ENCODE peak calls at places on chromosomes 2 and 18, in eight cellular contexts. B is fibroblast of lung, T is NB4, A is heart left ventricle, F is cardiac fibroblast, H is upper lobe of right lung, J is fibroblast of pulmonary artery, Z is choroid plexus epithelial cell. I is an unnamed sample.
A peak's percentile ranks its signal among the peaks of the same experiment; 100 is the strongest.

GRCh38 chr2:8424997-8425900 is 256.6 kb upstream of the ID2 start:
- DNase-seq in B (no peak), T (no peak), A (no peak), F (no peak), H (no peak), J (no peak), Z (no peak), I (no peak)

GRCh38 chr2:169329669-169330554 is 32.4 kb downstream of the LRP2 start:
- DNase-seq in B (no peak), T (no peak), A (no peak), F (no peak), H (peak; percentile 65), J (no peak), Z (no peak), I (no peak)

GRCh38 chr2:140597836-140598235 is 1533.0 kb downstream of the LRP1B start:
- DNase-seq in B (no peak), T (peak; percentile 4), A (no peak), F (no peak), H (no peak), J (no peak), Z (no peak), I (no peak)

GRCh38 chr18:50055474-50055873 is 139.5 kb downstream of the MYO5B start:
- DNase-seq in B (no peak), T (no peak), A (no peak), F (no peak), H (no peak), J (no peak), Z (no peak), I (no peak)

GRCh38 chr18:39841133-39842041 is 2113.6 kb upstream of the PIK3C3 start:
- DNase-seq in B (peak; percentile 86), T (peak; percentile 6), A (peak; percentile 20), F (peak; percentile 84), H (peak; percentile 68), J (peak; percentile 85), Z (peak; percentile 92), I (peak; percentile 8)

GRCh38 chr2:160387558-160388262 is 105.9 kb downstream of the RBMS1 start:
- DNase-seq in B (peak; percentile 100), T (no peak), A (peak; percentile 77), F (peak; percentile 98), H (no peak), J (peak; percentile 98), Z (peak; percentile 96), I (peak; percentile 97)

GRCh38 chr2:70123051-70123828 is 36.0 kb downstream of the PCBP1 start:
- DNase-seq in B (peak; percentile 72), T (no peak), A (peak; percentile 68), F (peak; percentile 81), H (no peak), J (peak; percentile 60), Z (peak; percentile 77), I (no peak)

GRCh38 chr2:175595139-175595538 is 406.9 kb downstream of the LNPK start:
- DNase-seq in B (no peak), T (no peak), A (no peak), F (no peak), H (no peak), J (no peak), Z (no peak), I (no peak)

GRCh38 chr18:74378179-74378682 is 62.6 kb downstream of the C18orf63 start:
- DNase-seq in B (no peak), T (peak; percentile 70), A (peak; percentile 20), F (peak; percentile 5), H (no peak), J (no peak), Z (no peak), I (no peak)

GRCh38 chr18:77100751-77101355 is 31.7 kb downstream of the MBP start:
- DNase-seq in B (no peak), T (no peak), A (no peak), F (peak; percentile 35), H (no peak), J (no peak), Z (no peak), I (no peak)

GRCh38 chr2:236120006-236120740 is 48.0 kb downstream of the GBX2 start:
- DNase-seq in B (no peak), T (no peak), A (no peak), F (no peak), H (no peak), J (no peak), Z (no peak), I (no peak)

GRCh38 chr2:127504552-127505460 is 21.5 kb downstream of the IWS1 start:
- DNase-seq in B (no peak), T (no peak), A (no peak), F (no peak), H (no peak), J (no peak), Z (no peak), I (no peak)

GRCh38 chr2:73998451-73998850 is 13.7 kb downstream of the TET3 start:
- DNase-seq in B (no peak), T (no peak), A (no peak), F (no peak), H (no peak), J (no peak), Z (no peak), I (no peak)

GRCh38 chr18:12750708-12751502 is 48.1 kb downstream of the PSMG2 start:
- DNase-seq in B (no peak), T (no peak), A (no peak), F (no peak), H (no peak), J (no peak), Z (no peak), I (no peak)

GRCh38 chr18:23302852-23303527 is 150.1 kb upstream of the RIOK3 start:
- DNase-seq in B (peak; percentile 69), T (no peak), A (no peak), F (peak; percentile 91), H (no peak), J (peak; percentile 91), Z (peak; percentile 96), I (peak; percentile 87)

GRCh38 chr2:183079335-183079775 is 808 bp downstream of the DUSP19 start:
- DNase-seq in B (peak; percentile 37), T (peak; percentile 15), A (no peak), F (peak; percentile 26), H (no peak), J (peak; percentile 29), Z (peak; percentile 20), I (no peak)

GRCh38 chr2:114442545-114442944 is at the start of gene DPP10:
- DNase-seq in B (peak; percentile 1), T (peak; percentile 34), A (no peak), F (peak; percentile 0), H (no peak), J (peak; percentile 8), Z (peak; percentile 0), I (no peak)

GRCh38 chr2:74554821-74555531 is 456 bp downstream of the DOK1 start:
- DNase-seq in B (peak; percentile 31), T (peak; percentile 75), A (peak; percentile 46), F (peak; percentile 46), H (peak; percentile 87), J (no peak), Z (peak; percentile 50), I (no peak)

GRCh38 chr2:190119257-190119656 is 56.7 kb upstream of the MSTN start:
- DNase-seq in B (no peak), T (peak; percentile 29), A (peak; percentile 19), F (peak; percentile 22), H (no peak), J (peak; percentile 21), Z (peak; percentile 58), I (no peak)

GRCh38 chr2:138827426-138828054 is 47.4 kb upstream of the NXPH2 start:
- DNase-seq in B (peak; percentile 77), T (peak; percentile 71), A (no peak), F (peak; percentile 77), H (no peak), J (peak; percentile 81), Z (peak; percentile 84), I (peak; percentile 35)

GRCh38 chr18:57889841-57890240 is 86.7 kb upstream of the ATP8B1 start:
- DNase-seq in B (no peak), T (no peak), A (no peak), F (no peak), H (no peak), J (no peak), Z (no peak), I (no peak)

DNA sequence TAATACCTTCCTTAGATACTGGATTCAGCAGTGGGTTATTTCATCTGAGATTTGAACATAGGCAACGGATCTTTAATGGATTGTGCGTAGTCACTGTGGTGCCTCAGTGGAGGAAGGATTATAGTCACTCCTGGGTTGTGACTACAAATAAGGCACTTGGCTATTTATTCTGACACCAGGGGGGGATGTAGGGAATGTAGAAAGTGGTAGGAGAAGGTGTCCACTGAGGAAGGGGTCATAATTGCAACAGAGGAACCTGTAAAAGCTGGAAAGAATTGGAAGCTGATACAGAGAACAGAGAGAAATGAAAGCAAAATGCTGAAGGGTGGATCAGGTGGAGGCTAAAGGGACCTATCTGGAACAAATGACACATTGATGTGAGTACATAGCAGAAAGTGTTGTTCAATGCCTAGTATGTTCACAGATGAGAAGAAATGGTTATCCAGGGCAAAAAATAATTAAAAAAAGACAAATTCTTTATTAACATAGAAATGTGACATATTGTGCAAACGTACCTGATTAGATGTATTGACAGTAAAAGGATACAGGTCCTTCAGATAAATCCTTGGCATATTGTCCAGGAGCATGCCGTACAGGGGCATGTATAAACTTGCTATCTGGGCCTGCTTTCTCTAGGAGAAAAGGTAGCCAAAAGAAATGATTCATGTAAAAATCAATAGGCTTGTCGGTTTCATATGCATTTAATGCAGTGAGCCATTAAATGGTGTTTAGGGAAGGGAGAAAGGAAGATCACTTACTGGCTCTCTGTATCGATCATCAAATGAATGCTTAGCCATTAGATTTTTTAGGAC is 91.2 kb upstream of the CCDC195 start:
- DNase-seq in B (peak; percentile 18), T (no peak), A (no peak), F (no peak), H (no peak), J (no peak), Z (peak; percentile 48), I (no peak)
- TF ChIP-seq CTCF in B (peak; percentile 6), T (no peak), A (no peak), F (no peak), H (no peak), J (peak; percentile 12), Z (peak; percentile 54), I (no peak)

GRCh38 chr2:9440058-9440727 is 16.7 kb downstream of the CPSF3 start:
- DNase-seq in B (peak; percentile 67), T (no peak), A (no peak), F (peak; percentile 42), H (no peak), J (peak; percentile 53), Z (peak; percentile 78), I (no peak)
- H3K4me3 ChIP-seq in B (no peak overlapping the region), T (no peak overlapping the region), A (no peak overlapping the region), F (no peak overlapping the region), H (no peak overlapping the region), J (no peak overlapping the region), Z (no peak overlapping the region), I (no peak overlapping the region)

GRCh38 chr2:177404243-177404642 is 11.7 kb downstream of the AGPS start:
- DNase-seq in B (no peak), T (no peak), A (no peak), F (no peak), H (no peak), J (no peak), Z (no peak), I (no peak)
- TF ChIP-seq CTCF in B (no peak), T (no peak), A (no peak), F (no peak), H (no peak), J (no peak), Z (no peak), I (no peak)

DNA sequence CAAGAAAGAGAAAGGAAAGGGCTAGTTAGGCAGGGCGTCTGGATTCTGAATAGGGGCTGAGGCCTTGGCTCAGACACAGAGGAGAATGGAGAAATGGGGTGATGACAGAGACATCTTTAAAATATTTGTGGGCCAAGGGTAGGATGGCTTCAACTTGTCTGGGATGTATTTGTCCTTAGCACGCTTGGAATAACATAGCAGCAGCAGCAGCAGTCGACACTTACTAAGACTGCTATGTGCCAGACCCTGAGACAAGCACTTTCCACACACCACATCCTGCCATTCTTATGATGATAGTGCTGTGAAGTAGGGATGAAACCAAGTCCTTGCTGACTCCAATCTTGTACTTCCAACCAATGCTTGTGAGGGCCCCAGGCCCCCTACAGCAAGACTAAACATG is 2.6 kb downstream of the IL1RL1 start:
- DNase-seq in B (peak; percentile 38), T (no peak), A (no peak), F (peak; percentile 35), H (no peak), J (no peak), Z (peak; percentile 54), I (no peak)
- H3K4me3 ChIP-seq in B (no peak overlapping the region), T (no peak overlapping the region), A (no peak overlapping the region), F (no peak overlapping the region), H (no peak overlapping the region), J (no peak overlapping the region), Z (no peak overlapping the region), I (no peak overlapping the region)

I was measured in AG09309.